ENCODE peak calls at places on chromosomes 2 and 18, in nine cellular contexts. One of them, this sample, is unnamed.

GRCh38 chr2:197500503-197501179 is 462 bp downstream of the HSPE1 start:
- DNase-seq in HT1080: no peak
- DNase-seq in NCI-H1694 treated with DMSO at 0.1 percent for 48 hours: no peak
- DNase-seq in neural crest cell: no peak
- DNase-seq in nucleus accumbens: no peak
- DNase-seq in H4: no peak
- DNase-seq in A549: no peak
- DNase-seq in iris pigment epithelial cell: peak; percentile 23
- DNase-seq in stimulated activated CD4-positive, alpha-beta T cell treated with anti-CD3 and anti-CD28 coated beads, Interleukin-1b, Interleukin-23, amount 100 ng/mL, for 4 hours: no peak
- DNase-seq in this sample: no peak

GRCh38 chr2:201696151-201696659 is 2.2 kb downstream of the MPP4 start:
- DNase-seq in HT1080: peak; percentile 96
- DNase-seq in NCI-H1694 treated with DMSO at 0.1 percent for 48 hours: no peak
- DNase-seq in neural crest cell: no peak
- DNase-seq in nucleus accumbens: no peak
- DNase-seq in H4: no peak
- DNase-seq in A549: no peak
- DNase-seq in iris pigment epithelial cell: peak; percentile 79
- DNase-seq in stimulated activated CD4-positive, alpha-beta T cell treated with anti-CD3 and anti-CD28 coated beads, Interleukin-1b, Interleukin-23, amount 100 ng/mL, for 4 hours: no peak
- DNase-seq in this sample: no peak

GRCh38 chr2:240182001-240182400 is 41.5 kb upstream of the OTOS start:
- DNase-seq in HT1080: no peak
- DNase-seq in NCI-H1694 treated with DMSO at 0.1 percent for 48 hours: peak; percentile 7
- DNase-seq in neural crest cell: no peak
- DNase-seq in nucleus accumbens: no peak
- DNase-seq in H4: no peak
- DNase-seq in A549: no peak
- DNase-seq in iris pigment epithelial cell: no peak
- DNase-seq in stimulated activated CD4-positive, alpha-beta T cell treated with anti-CD3 and anti-CD28 coated beads, Interleukin-1b, Interleukin-23, amount 100 ng/mL, for 4 hours: no peak
- DNase-seq in this sample: no peak

GRCh38 chr2:96756788-96757476 is 3.8 kb upstream of the CNNM4 start:
- DNase-seq in HT1080: no peak
- DNase-seq in NCI-H1694 treated with DMSO at 0.1 percent for 48 hours: no peak
- DNase-seq in neural crest cell: no peak
- DNase-seq in nucleus accumbens: no peak
- DNase-seq in H4: no peak
- DNase-seq in A549: peak; percentile 36
- DNase-seq in iris pigment epithelial cell: no peak
- DNase-seq in stimulated activated CD4-positive, alpha-beta T cell treated with anti-CD3 and anti-CD28 coated beads, Interleukin-1b, Interleukin-23, amount 100 ng/mL, for 4 hours: no peak
- DNase-seq in this sample: no peak

GRCh38 chr2:112994648-112995047 is 10.6 kb upstream of the IL36A start:
- DNase-seq in HT1080: no peak
- DNase-seq in NCI-H1694 treated with DMSO at 0.1 percent for 48 hours: no peak
- DNase-seq in neural crest cell: no peak
- DNase-seq in nucleus accumbens: no peak
- DNase-seq in H4: no peak
- DNase-seq in A549: no peak
- DNase-seq in iris pigment epithelial cell: no peak
- DNase-seq in stimulated activated CD4-positive, alpha-beta T cell treated with anti-CD3 and anti-CD28 coated beads, Interleukin-1b, Interleukin-23, amount 100 ng/mL, for 4 hours: no peak
- DNase-seq in this sample: no peak

GRCh38 chr2:48482313-48482712 is 47.6 kb upstream of the STON1 start:
- DNase-seq in HT1080: no peak
- DNase-seq in NCI-H1694 treated with DMSO at 0.1 percent for 48 hours: peak; percentile 69
- DNase-seq in neural crest cell: no peak
- DNase-seq in nucleus accumbens: no peak
- DNase-seq in H4: no peak
- DNase-seq in A549: no peak
- DNase-seq in iris pigment epithelial cell: peak; percentile 85
- DNase-seq in stimulated activated CD4-positive, alpha-beta T cell treated with anti-CD3 and anti-CD28 coated beads, Interleukin-1b, Interleukin-23, amount 100 ng/mL, for 4 hours: no peak
- DNase-seq in this sample: no peak

GRCh38 chr2:15302154-15302553 is 259.0 kb downstream of the NBAS start:
- DNase-seq in HT1080: peak; percentile 25
- DNase-seq in NCI-H1694 treated with DMSO at 0.1 percent for 48 hours: no peak
- DNase-seq in neural crest cell: no peak
- DNase-seq in nucleus accumbens: no peak
- DNase-seq in H4: no peak
- DNase-seq in A549: no peak
- DNase-seq in iris pigment epithelial cell: peak; percentile 12
- DNase-seq in stimulated activated CD4-positive, alpha-beta T cell treated with anti-CD3 and anti-CD28 coated beads, Interleukin-1b, Interleukin-23, amount 100 ng/mL, for 4 hours: no peak
- DNase-seq in this sample: no peak

GRCh38 chr18:24009651-24010333 is 4.8 kb upstream of the TTC39C start:
- DNase-seq in HT1080: no peak
- DNase-seq in NCI-H1694 treated with DMSO at 0.1 percent for 48 hours: no peak
- DNase-seq in neural crest cell: no peak
- DNase-seq in nucleus accumbens: no peak
- DNase-seq in H4: no peak
- DNase-seq in A549: no peak
- DNase-seq in iris pigment epithelial cell: no peak
- DNase-seq in stimulated activated CD4-positive, alpha-beta T cell treated with anti-CD3 and anti-CD28 coated beads, Interleukin-1b, Interleukin-23, amount 100 ng/mL, for 4 hours: no peak
- DNase-seq in this sample: no peak

GRCh38 chr18:79570266-79571201 is 109.1 kb upstream of the CTDP1 start:
- DNase-seq in HT1080: peak; percentile 58
- DNase-seq in NCI-H1694 treated with DMSO at 0.1 percent for 48 hours: no peak
- DNase-seq in neural crest cell: no peak
- DNase-seq in nucleus accumbens: no peak
- DNase-seq in H4: peak; percentile 74
- DNase-seq in A549: no peak
- DNase-seq in iris pigment epithelial cell: peak; percentile 75
- DNase-seq in stimulated activated CD4-positive, alpha-beta T cell treated with anti-CD3 and anti-CD28 coated beads, Interleukin-1b, Interleukin-23, amount 100 ng/mL, for 4 hours: no peak
- DNase-seq in this sample: no peak

GRCh38 chr2:143762176-143762928 is 633.1 kb downstream of the ARHGAP15 start:
- DNase-seq in HT1080: no peak
- DNase-seq in NCI-H1694 treated with DMSO at 0.1 percent for 48 hours: no peak
- DNase-seq in neural crest cell: no peak
- DNase-seq in nucleus accumbens: no peak
- DNase-seq in H4: no peak
- DNase-seq in A549: no peak
- DNase-seq in iris pigment epithelial cell: no peak
- DNase-seq in stimulated activated CD4-positive, alpha-beta T cell treated with anti-CD3 and anti-CD28 coated beads, Interleukin-1b, Interleukin-23, amount 100 ng/mL, for 4 hours: no peak
- DNase-seq in this sample: no peak

GRCh38 chr2:11500702-11501303 is 33.0 kb upstream of the GREB1 start:
- DNase-seq in HT1080: no peak
- DNase-seq in NCI-H1694 treated with DMSO at 0.1 percent for 48 hours: no peak
- DNase-seq in neural crest cell: no peak
- DNase-seq in nucleus accumbens: no peak
- DNase-seq in H4: no peak
- DNase-seq in A549: no peak
- DNase-seq in iris pigment epithelial cell: no peak
- DNase-seq in stimulated activated CD4-positive, alpha-beta T cell treated with anti-CD3 and anti-CD28 coated beads, Interleukin-1b, Interleukin-23, amount 100 ng/mL, for 4 hours: no peak
- DNase-seq in this sample: no peak

GRCh38 chr2:143128681-143129580 is at the start of gene ARHGAP15:
- DNase-seq in HT1080: peak; percentile 15
- DNase-seq in NCI-H1694 treated with DMSO at 0.1 percent for 48 hours: no peak
- DNase-seq in neural crest cell: no peak
- DNase-seq in nucleus accumbens: no peak
- DNase-seq in H4: no peak
- DNase-seq in A549: no peak
- DNase-seq in iris pigment epithelial cell: no peak
- DNase-seq in stimulated activated CD4-positive, alpha-beta T cell treated with anti-CD3 and anti-CD28 coated beads, Interleukin-1b, Interleukin-23, amount 100 ng/mL, for 4 hours: peak; percentile 69
- DNase-seq in this sample: peak; percentile 45

GRCh38 chr2:85794038-85794441 is 40.2 kb downstream of the ATOH8 start:
- DNase-seq in HT1080: no peak
- DNase-seq in NCI-H1694 treated with DMSO at 0.1 percent for 48 hours: no peak
- DNase-seq in neural crest cell: no peak
- DNase-seq in nucleus accumbens: no peak
- DNase-seq in H4: no peak
- DNase-seq in A549: no peak
- DNase-seq in iris pigment epithelial cell: no peak
- DNase-seq in stimulated activated CD4-positive, alpha-beta T cell treated with anti-CD3 and anti-CD28 coated beads, Interleukin-1b, Interleukin-23, amount 100 ng/mL, for 4 hours: no peak
- DNase-seq in this sample: no peak

GRCh38 chr18:53909668-53910067 is 314.8 kb downstream of the MBD2 start:
- DNase-seq in HT1080: peak; percentile 30
- DNase-seq in NCI-H1694 treated with DMSO at 0.1 percent for 48 hours: no peak
- DNase-seq in neural crest cell: no peak
- DNase-seq in nucleus accumbens: no peak
- DNase-seq in H4: peak; percentile 10
- DNase-seq in A549: peak; percentile 27
- DNase-seq in iris pigment epithelial cell: peak; percentile 35
- DNase-seq in stimulated activated CD4-positive, alpha-beta T cell treated with anti-CD3 and anti-CD28 coated beads, Interleukin-1b, Interleukin-23, amount 100 ng/mL, for 4 hours: no peak
- DNase-seq in this sample: no peak

GRCh38 chr2:170076189-170076588 is 101.8 kb upstream of the MYO3B start:
- DNase-seq in HT1080: no peak
- DNase-seq in NCI-H1694 treated with DMSO at 0.1 percent for 48 hours: no peak
- DNase-seq in neural crest cell: no peak
- DNase-seq in nucleus accumbens: no peak
- DNase-seq in H4: no peak
- DNase-seq in A549: no peak
- DNase-seq in iris pigment epithelial cell: no peak
- DNase-seq in stimulated activated CD4-positive, alpha-beta T cell treated with anti-CD3 and anti-CD28 coated beads, Interleukin-1b, Interleukin-23, amount 100 ng/mL, for 4 hours: no peak
- DNase-seq in this sample: no peak

GRCh38 chr2:229901819-229902218 is 20.0 kb downstream of the TRIP12 start:
- DNase-seq in HT1080: peak; percentile 80
- DNase-seq in NCI-H1694 treated with DMSO at 0.1 percent for 48 hours: no peak
- DNase-seq in neural crest cell: no peak
- DNase-seq in nucleus accumbens: no peak
- DNase-seq in H4: peak; percentile 71
- DNase-seq in A549: peak; percentile 23
- DNase-seq in iris pigment epithelial cell: peak; percentile 73
- DNase-seq in stimulated activated CD4-positive, alpha-beta T cell treated with anti-CD3 and anti-CD28 coated beads, Interleukin-1b, Interleukin-23, amount 100 ng/mL, for 4 hours: no peak
- DNase-seq in this sample: no peak

GRCh38 chr2:60565472-60565871 is 12.0 kb upstream of the BCL11A start:
- DNase-seq in HT1080: peak; percentile 38
- DNase-seq in NCI-H1694 treated with DMSO at 0.1 percent for 48 hours: peak; percentile 41
- DNase-seq in neural crest cell: no peak
- DNase-seq in nucleus accumbens: no peak
- DNase-seq in H4: peak; percentile 55
- DNase-seq in A549: peak; percentile 42
- DNase-seq in iris pigment epithelial cell: peak; percentile 33
- DNase-seq in stimulated activated CD4-positive, alpha-beta T cell treated with anti-CD3 and anti-CD28 coated beads, Interleukin-1b, Interleukin-23, amount 100 ng/mL, for 4 hours: no peak
- DNase-seq in this sample: no peak